ENCODE peak calls at places on chromosomes 3 and 15, in six cellular contexts. R is neuronal stem cell, V is trophoblast cell, N is IMR-90, A is H1, E is mesenchymal stem cell. C is an unnamed sample.

GRCh38 chr3:194664857-194665256 is 7.1 kb downstream of the LSG1 start:
- DNase-seq in R (no peak), V (no peak), N (no peak), A (no peak), E (no peak), C (no peak)

GRCh38 chr15:40928975-40929729 is at the start of gene DLL4:
- DNase-seq in R (no peak), V (peak; percentile 63), N (peak; percentile 59), A (no peak), E (peak; percentile 91), C (peak; percentile 94)

GRCh38 chr15:40082195-40082868 is 26.3 kb downstream of the BMF start:
- DNase-seq in R (no peak), V (no peak), N (no peak), A (no peak), E (no peak), C (no peak)

GRCh38 chr3:87207500-87207899 is 19.6 kb upstream of the CHMP2B start:
- DNase-seq in R (no peak), V (no peak), N (no peak), A (no peak), E (no peak), C (no peak)

GRCh38 chr3:184022323-184022722 is 4.6 kb upstream of the ABCC5 start:
- DNase-seq in R (no peak), V (no peak), N (no peak), A (no peak), E (no peak), C (no peak)

GRCh38 chr3:184320099-184320445 is 5.7 kb downstream of the EIF4G1 start:
- DNase-seq in R (no peak), V (peak; percentile 37), N (peak; percentile 97), A (no peak), E (peak; percentile 92), C (no peak)

GRCh38 chr3:52838561-52839267 is 3.9 kb upstream of the MUSTN1 start:
- DNase-seq in R (no peak), V (no peak), N (no peak), A (no peak), E (no peak), C (no peak)

GRCh38 chr3:107662109-107662477 is 139.3 kb downstream of the BBX start:
- DNase-seq in R (no peak), V (no peak), N (peak; percentile 78), A (no peak), E (peak; percentile 77), C (no peak)

GRCh38 chr15:70788114-70789049 is 25.0 kb upstream of the UACA start:
- DNase-seq in R (no peak), V (peak; percentile 83), N (peak; percentile 86), A (no peak), E (peak; percentile 72), C (no peak)

GRCh38 chr15:87369269-87369668 is 887.3 kb downstream of the NTRK3 start:
- DNase-seq in R (no peak), V (peak; percentile 77), N (peak; percentile 93), A (no peak), E (peak; percentile 77), C (no peak)

GRCh38 chr3:32843504-32844321 is 25.9 kb downstream of the TRIM71 start:
- DNase-seq in R (peak; percentile 89), V (no peak), N (no peak), A (peak; percentile 70), E (no peak), C (peak; percentile 84)

GRCh38 chr3:37536799-37537311 is 324.8 kb upstream of the CTDSPL start:
- DNase-seq in R (no peak), V (no peak), N (no peak), A (no peak), E (no peak), C (no peak)

GRCh38 chr15:78909791-78910228 is 35.0 kb downstream of the CTSH start:
- DNase-seq in R (peak; percentile 68), V (peak; percentile 67), N (peak; percentile 45), A (no peak), E (peak; percentile 64), C (peak; percentile 67)

GRCh38 chr3:132433121-132433520 is 15.8 kb downstream of the DNAJC13 start:
- DNase-seq in R (no peak), V (no peak), N (no peak), A (no peak), E (peak; percentile 60), C (no peak)

GRCh38 chr3:17945799-17946381 is 203.5 kb upstream of the TBC1D5 start:
- DNase-seq in R (peak; percentile 88), V (no peak), N (no peak), A (no peak), E (no peak), C (no peak)

GRCh38 chr3:20078194-20078709 is 38.0 kb downstream of the KAT2B start:
- DNase-seq in R (no peak), V (no peak), N (no peak), A (no peak), E (no peak), C (no peak)

GRCh38 chr3:29329986-29330514 is 49.2 kb downstream of the RBMS3 start:
- DNase-seq in R (no peak), V (no peak), N (peak; percentile 63), A (no peak), E (peak; percentile 37), C (no peak)

GRCh38 chr15:85702321-85703230 is 92.1 kb downstream of the KLHL25 start:
- DNase-seq in R (no peak), V (no peak), N (peak; percentile 75), A (no peak), E (peak; percentile 83), C (no peak)

GRCh38 chr3:142962175-142962519 is 1.3 kb downstream of the PAQR9 start:
- DNase-seq in R (no peak), V (no peak), N (no peak), A (no peak), E (no peak), C (no peak)

GRCh38 chr15:75713338-75713895 is 769 bp upstream of the CSPG4 start:
- DNase-seq in R (no peak), V (no peak), N (peak; percentile 49), A (no peak), E (peak; percentile 38), C (peak; percentile 53)

GRCh38 chr3:69212411-69213160 is 90.2 kb upstream of the LMOD3 start:
- DNase-seq in R (no peak), V (peak; percentile 71), N (peak; percentile 62), A (no peak), E (peak; percentile 88), C (no peak)

GRCh38 chr3:127718916-127719290 is 46.2 kb downstream of the ABTB1 start:
- DNase-seq in R (no peak), V (no peak), N (no peak), A (no peak), E (no peak), C (no peak)

GRCh38 chr3:184156522-184156955 is 1.4 kb downstream of the DVL3 start:
- DNase-seq in R (peak; percentile 58), V (peak; percentile 27), N (peak; percentile 60), A (no peak), E (peak; percentile 55), C (peak; percentile 41)

GRCh38 chr15:70234256-70234965 is 136.7 kb upstream of the TLE3 start:
- DNase-seq in R (no peak), V (peak; percentile 99), N (peak; percentile 60), A (no peak), E (peak; percentile 88), C (peak; percentile 20)

GRCh38 chr3:150293401-150294001 is 114.6 kb upstream of the TSC22D2 start:
- DNase-seq in R (no peak), V (peak; percentile 93), N (peak; percentile 81), A (no peak), E (peak; percentile 56), C (no peak)

GRCh38 chr3:155232605-155233004 is 60.9 kb downstream of the STRIT1 start:
- DNase-seq in R (no peak), V (peak; percentile 62), N (peak; percentile 92), A (no peak), E (peak; percentile 84), C (no peak)

GRCh38 chr15:23570466-23570865 is 5.0 kb downstream of the MKRN3 start:
- DNase-seq in R (peak; percentile 30), V (peak; percentile 75), N (no peak), A (no peak), E (no peak), C (no peak)

GRCh38 chr3:1232276-1232675 is 139.5 kb downstream of the CNTN6 start:
- DNase-seq in R (no peak), V (no peak), N (no peak), A (no peak), E (no peak), C (no peak)

GRCh38 chr15:39156636-39157255 is 424.1 kb upstream of the THBS1 start:
- DNase-seq in R (no peak), V (no peak), N (no peak), A (no peak), E (peak; percentile 51), C (no peak)

GRCh38 chr3:117752984-117753717 is 1043.6 kb downstream of the TUSC7 start:
- DNase-seq in R (no peak), V (no peak), N (peak; percentile 90), A (no peak), E (peak; percentile 26), C (no peak)

GRCh38 chr3:157464283-157464682 is 27.6 kb downstream of the PTX3 start:
- DNase-seq in R (no peak), V (no peak), N (peak; percentile 86), A (no peak), E (peak; percentile 20), C (no peak)

DNA sequence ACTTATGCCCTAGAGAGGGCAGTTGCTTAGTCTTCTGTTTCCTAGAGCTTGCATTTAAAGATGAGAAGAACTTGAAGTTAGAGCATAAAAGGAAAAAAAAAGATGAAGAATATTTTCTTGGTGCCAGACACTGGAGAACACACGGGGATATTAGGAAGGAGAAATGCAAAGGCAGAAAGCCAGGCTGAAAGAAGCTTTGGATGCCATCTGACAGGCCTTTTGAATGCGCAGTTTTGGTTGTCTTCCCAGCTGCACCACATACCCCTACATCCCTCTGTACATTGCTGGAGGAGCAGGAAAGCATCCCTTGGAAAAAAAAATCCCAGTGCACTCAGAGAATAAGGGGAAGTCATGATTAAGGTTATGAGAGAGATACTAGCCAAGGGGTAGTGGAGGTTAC is 378.9 kb downstream of the GAP43 start:
- DNase-seq in R (no peak), V (no peak), N (no peak), A (no peak), E (no peak), C (no peak)
- H2BK120ac ChIP-seq in R (no peak overlapping the region), V (no peak overlapping the region), N (peak overlapping the region; percentile 22), A (no peak overlapping the region), E (no peak overlapping the region), C (no peak overlapping the region)

GRCh38 chr15:25059698-25060471 is 105.1 kb downstream of the SNRPN start:
- DNase-seq in R (no peak), V (no peak), N (no peak), A (no peak), E (no peak), C (peak; percentile 22)
- H3K9me3 ChIP-seq in R (peaks cover 100% of the 10 kb centered on the region), V (peaks cover 98% of the 10 kb centered on the region), N (peaks cover 100% of the 10 kb centered on the region), A (peaks cover 95% of the 10 kb centered on the region), E (peaks cover 100% of the 10 kb centered on the region), C (peaks cover 96% of the 10 kb centered on the region)

GRCh38 chr15:57495037-57495436 is 96.7 kb upstream of the MYZAP start:
- DNase-seq in R (no peak), V (peak; percentile 62), N (no peak), A (no peak), E (no peak), C (no peak)
- H2BK120ac ChIP-seq in R (no peak overlapping the region), V (no peak overlapping the region), N (no peak overlapping the region), A (no peak overlapping the region), E (no peak overlapping the region), C (no peak overlapping the region)

GRCh38 chr3:119433613-119434325 is 29.6 kb downstream of the TMEM39A start:
- DNase-seq in R (no peak), V (peak; percentile 42), N (peak; percentile 55), A (no peak), E (no peak), C (no peak)

GRCh38 chr3:119427669-119428068 is 35.7 kb downstream of the TMEM39A start:
- DNase-seq in R (peak; percentile 2), V (no peak), N (no peak), A (no peak), E (no peak), C (no peak)

GRCh38 chr3:119428538-119428937 is 34.9 kb downstream of the TMEM39A start:
- DNase-seq in R (no peak), V (no peak), N (no peak), A (no peak), E (no peak), C (peak; percentile 39)
- H3K9me3 ChIP-seq in R (peaks cover 12% of the 10 kb centered on the region), V (no peaks in the 10 kb centered on the region), N (peaks cover 26% of the 10 kb centered on the region), A (peaks cover 41% of the 10 kb centered on the region), E (peaks cover 65% of the 10 kb centered on the region), C (peaks cover 20% of the 10 kb centered on the region)

C was measured in H9.